ENCODE peak calls at places on chromosomes 3 and 15, in seven cellular contexts. C is hepatocyte, P is OCI-LY7, W is neural progenitor cell, S is GM23248, I is HCT116, F is GM23338. J is an unnamed sample.

GRCh38 chr3:54900954-54901591 is 26.8 kb downstream of the LRTM1 start:
- DNase-seq in C (no peak), P (no peak), W (no peak), S (peak), I (no peak), F (no peak), J (no peak)

GRCh38 chr3:49263490-49263889 is 13.5 kb downstream of the C3orf62 start:
- DNase-seq in C (no peak), P (no peak), W (no peak), S (no peak), I (no peak), F (no peak), J (no peak)

GRCh38 chr3:104596551-104596950 is 770.2 kb upstream of the ALCAM start:
- DNase-seq in C (peak), P (peak), W (peak), S (peak), I (peak), F (peak), J (peak)

GRCh38 chr15:81030368-81030739 is 29.6 kb downstream of the TLNRD1 start:
- DNase-seq in C (no peak), P (no peak), W (no peak), S (no peak), I (no peak), F (no peak), J (no peak)

GRCh38 chr15:89767411-89767915 is 8.7 kb upstream of the MESP2 start:
- DNase-seq in C (peak), P (no peak), W (no peak), S (no peak), I (no peak), F (no peak), J (no peak)

GRCh38 chr15:90413411-90414379 is 25.7 kb downstream of the IQGAP1 start:
- DNase-seq in C (peak), P (no peak), W (no peak), S (peak), I (no peak), F (no peak), J (peak)

GRCh38 chr15:67968564-67969440 is 85.3 kb upstream of the PIAS1 start:
- DNase-seq in C (no peak), P (no peak), W (peak), S (no peak), I (no peak), F (peak), J (no peak)

GRCh38 chr15:98628216-98628615 is 20.1 kb upstream of the IGF1R start:
- DNase-seq in C (no peak), P (no peak), W (no peak), S (peak), I (no peak), F (no peak), J (no peak)

GRCh38 chr3:158508481-158508880 is 62.5 kb upstream of the MLF1 start:
- DNase-seq in C (no peak), P (no peak), W (no peak), S (no peak), I (no peak), F (no peak), J (no peak)

GRCh38 chr15:29139072-29139471 is 130.6 kb downstream of the NSMCE3 start:
- DNase-seq in C (no peak), P (no peak), W (no peak), S (no peak), I (no peak), F (no peak), J (no peak)

GRCh38 chr15:78822514-78822913 is 11.2 kb upstream of the ADAMTS7 start:
- DNase-seq in C (no peak), P (no peak), W (no peak), S (peak), I (no peak), F (no peak), J (no peak)

GRCh38 chr3:111210866-111211564 is 139.4 kb downstream of the NECTIN3 start:
- DNase-seq in C (no peak), P (no peak), W (peak), S (no peak), I (no peak), F (peak), J (no peak)

GRCh38 chr3:71962561-71963240 is 177.8 kb upstream of the PROK2 start:
- DNase-seq in C (no peak), P (no peak), W (no peak), S (peak), I (no peak), F (no peak), J (peak)

GRCh38 chr3:139561959-139562676 is 22.6 kb upstream of the RBP1 start:
- DNase-seq in C (peak), P (peak), W (peak), S (peak), I (peak), F (peak), J (peak)

GRCh38 chr3:118478706-118479276 is 555.9 kb downstream of the IGSF11 start:
- DNase-seq in C (no peak), P (no peak), W (no peak), S (no peak), I (no peak), F (peak), J (peak)

GRCh38 chr3:65174713-65175112 is 486.9 kb upstream of the ADAMTS9 start:
- DNase-seq in C (no peak), P (no peak), W (no peak), S (no peak), I (no peak), F (no peak), J (no peak)

GRCh38 chr3:64008952-64009351 is 14.3 kb downstream of the PSMD6 start:
- DNase-seq in C (no peak), P (no peak), W (no peak), S (no peak), I (no peak), F (no peak), J (no peak)

GRCh38 chr3:62088472-62089104 is 284.8 kb downstream of the FEZF2 start:
- DNase-seq in C (no peak), P (no peak), W (no peak), S (no peak), I (no peak), F (no peak), J (no peak)

GRCh38 chr3:62090066-62090465 is 283.3 kb downstream of the FEZF2 start:
- DNase-seq in C (no peak), P (no peak), W (no peak), S (no peak), I (no peak), F (no peak), J (no peak)

GRCh38 chr3:62090519-62090918 is 282.8 kb downstream of the FEZF2 start:
- DNase-seq in C (no peak), P (no peak), W (no peak), S (no peak), I (no peak), F (no peak), J (no peak)

DNA sequence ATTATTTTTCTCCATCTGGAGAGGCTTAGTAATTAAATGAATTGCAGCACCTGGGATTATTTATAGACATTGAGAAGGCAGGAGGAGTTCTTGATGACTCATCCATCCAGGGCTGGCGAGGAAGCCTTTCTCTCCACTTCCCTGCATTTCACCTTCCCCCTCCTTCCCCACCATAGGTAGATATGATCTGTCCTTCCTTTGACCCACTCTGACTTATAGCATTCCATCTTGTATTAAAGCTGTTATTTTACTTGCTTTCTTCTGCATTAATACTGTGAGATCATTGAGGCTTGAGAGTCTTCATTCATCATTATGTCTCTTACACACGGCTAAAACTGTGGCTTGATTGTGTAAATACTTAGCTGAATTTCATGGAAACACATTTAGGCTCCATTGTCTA is 288.8 kb downstream of the FEZF2 start:
- DNase-seq in C (no peak), P (no peak), W (no peak), S (peak), I (peak), F (no peak), J (no peak)
- TF ChIP-seq EZH2phosphoT487 in C (no peak), P (no peak), W (no peak), S (no peak), I (no peak), F (no peak), J (no peak)

GRCh38 chr15:58749532-58750337 is at the start of gene ADAM10:
- DNase-seq in C (peak), P (peak), W (peak), S (peak), I (peak), F (peak), J (peak)

GRCh38 chr15:58752716-58753115 is 3.2 kb upstream of the ADAM10 start:
- DNase-seq in C (no peak), P (no peak), W (no peak), S (no peak), I (no peak), F (no peak), J (no peak)

GRCh38 chr15:58746174-58746573 is 3.3 kb downstream of the ADAM10 start:
- DNase-seq in C (no peak), P (no peak), W (no peak), S (no peak), I (no peak), F (no peak), J (no peak)

GRCh38 chr15:58748787-58749531 is 548 bp downstream of the ADAM10 start:
- DNase-seq in C (peak), P (peak), W (peak), S (peak), I (no peak), F (peak), J (peak)

GRCh38 chr15:58748040-58748786 is 1.3 kb downstream of the ADAM10 start:
- DNase-seq in C (peak), P (peak), W (no peak), S (peak), I (no peak), F (no peak), J (no peak)
- H2AFZ ChIP-seq in C (peak), P (peak), W (no peak), S (peak), I (no peak), F (no peak), J (peak)

DNA sequence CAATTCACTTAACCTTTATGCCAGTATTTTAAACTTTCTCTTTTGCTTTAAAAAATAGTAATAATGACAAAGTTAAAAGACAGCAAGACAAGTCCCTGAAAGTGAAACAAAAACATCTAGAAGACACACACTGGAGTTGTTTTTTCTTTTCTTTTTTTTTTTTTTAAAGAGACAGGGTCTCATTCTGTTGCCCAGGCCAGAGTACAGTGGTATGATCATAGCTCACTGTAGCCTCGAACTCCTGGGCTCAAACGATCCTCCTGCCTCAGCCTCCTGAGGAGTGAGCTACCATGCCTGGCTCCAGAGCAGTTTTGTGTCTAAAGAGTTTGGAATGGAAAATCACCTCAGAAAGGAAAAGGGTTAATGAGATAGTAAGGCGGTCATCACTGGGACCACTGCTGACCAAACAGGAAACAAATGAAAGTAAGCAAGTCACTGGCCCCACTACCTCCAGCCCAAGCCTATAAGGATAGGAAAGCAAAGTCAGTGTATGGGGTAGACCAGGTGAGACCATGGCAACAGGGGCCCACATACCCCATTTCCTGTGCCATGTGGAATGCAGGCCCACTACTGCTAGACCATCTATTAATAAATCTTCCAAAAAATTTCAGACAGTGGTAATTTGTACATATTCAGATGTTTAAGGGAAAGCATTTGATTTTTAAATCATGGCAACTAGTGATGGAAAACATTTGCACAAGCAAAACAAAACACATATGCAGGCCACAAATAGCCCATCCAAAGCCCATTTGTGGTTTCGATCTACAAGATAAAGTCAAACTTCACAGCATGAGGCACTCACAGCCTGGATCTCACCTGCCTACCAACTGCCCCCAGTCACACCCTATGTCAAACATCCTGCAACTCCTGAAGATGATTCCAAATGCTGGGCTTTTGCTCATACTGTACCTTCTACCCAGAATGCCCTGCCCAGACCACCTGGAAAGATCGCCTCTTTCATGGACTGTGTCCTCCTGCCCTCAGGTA is 62.6 kb downstream of the OSBPL10 start:
- DNase-seq in C (no peak), P (peak), W (no peak), S (peak), I (no peak), F (no peak), J (no peak)
- H3K4me2 ChIP-seq in C (peak), P (peak), W (no peak), S (no peak), I (peak), F (peak), J (no peak)

GRCh38 chr3:83523470-83524073 is 1435.2 kb upstream of the CADM2 start:
- DNase-seq in C (peak), P (peak), W (peak), S (peak), I (no peak), F (peak), J (peak)
- TF ChIP-seq EZH2phosphoT487 in C (no peak), P (no peak), W (no peak), S (no peak), I (no peak), F (no peak), J (no peak)

J was measured in PC-3.